ENCODE peak calls at places on chromosomes 12 and 14, in six cellular contexts. S is H9, X is pancreas, N is upper lobe of right lung, D is mesothelial cell of epicardium, H is coronary artery. B is an unnamed sample.

GRCh38 chr14:91654836-91655235 is 77.0 kb downstream of the CATSPERB start:
- DNase-seq in H (no peak), X (peak), D (no peak), N (no peak), S (no peak), B (no peak)

GRCh38 chr14:28770574-28770973 is 4.0 kb downstream of the FOXG1 start:
- DNase-seq in D (no peak), X (no peak), N (no peak), H (no peak), S (no peak), B (no peak)

GRCh38 chr14:100788517-100789365 is 37.2 kb upstream of the MEG3 start:
- DNase-seq in H (no peak), D (no peak), S (no peak), X (no peak), N (no peak), B (no peak)

GRCh38 chr12:130849561-130850417 is 10.7 kb upstream of the STX2 start:
- DNase-seq in S (peak), H (peak), D (no peak), N (no peak), X (no peak), B (no peak)

GRCh38 chr12:113396828-113397496 is 6.7 kb downstream of the SDS start:
- DNase-seq in X (no peak), N (no peak), S (no peak), H (no peak), D (no peak), B (no peak)

GRCh38 chr14:102824832-102825231 is 47.6 kb downstream of the TRAF3 start:
- DNase-seq in H (no peak), S (no peak), D (no peak), N (no peak), X (no peak), B (no peak)

GRCh38 chr14:86796221-86797074 is 1196.5 kb downstream of the GALC start:
- DNase-seq in S (no peak), N (no peak), X (no peak), H (no peak), D (no peak), B (no peak)

GRCh38 chr12:26636710-26637328 is 196.2 kb downstream of the ITPR2 start:
- DNase-seq in H (no peak), D (no peak), X (peak), N (no peak), S (no peak), B (no peak)

GRCh38 chr12:124490584-124491305 is 76.7 kb downstream of the NCOR2 start:
- DNase-seq in H (no peak), D (no peak), X (peak), N (peak), S (no peak), B (no peak)

GRCh38 chr12:126069549-126070165 is 1004.4 kb downstream of the AACS start:
- DNase-seq in N (no peak), X (peak), D (no peak), H (no peak), S (peak), B (no peak)

GRCh38 chr14:22559041-22559440 is 30.0 kb downstream of the DAD1 start:
- DNase-seq in X (no peak), H (no peak), S (no peak), N (no peak), D (no peak), B (no peak)

GRCh38 chr14:93375673-93376156 is 28.7 kb downstream of the COX8C start:
- DNase-seq in X (no peak), H (no peak), D (no peak), S (no peak), N (no peak), B (no peak)

GRCh38 chr14:93379841-93380240 is 32.9 kb downstream of the COX8C start:
- DNase-seq in D (no peak), X (no peak), S (no peak), H (no peak), N (no peak), B (no peak)

DNA sequence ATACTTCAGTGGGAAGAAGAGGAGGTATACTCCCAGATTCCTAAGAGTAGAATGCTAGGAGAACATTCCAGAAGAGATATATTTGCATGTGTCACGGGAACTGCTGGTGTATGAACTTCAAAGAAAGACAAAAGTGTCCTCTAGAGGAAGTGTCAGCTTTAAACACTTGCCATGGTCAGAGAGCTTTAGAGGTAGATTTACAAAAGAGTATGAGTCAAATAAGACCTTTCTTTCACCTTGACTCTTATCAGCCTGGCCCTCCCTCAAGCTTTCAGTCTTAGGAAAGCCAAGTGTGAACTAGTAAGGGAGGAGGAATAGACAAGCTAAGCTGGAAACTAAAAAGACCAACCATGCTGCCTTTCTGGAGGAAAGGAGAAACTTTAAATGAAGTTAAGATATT is 34.7 kb downstream of the COX8C start:
- DNase-seq in X (no peak), D (no peak), H (no peak), N (no peak), S (no peak), B (no peak)
- TF ChIP-seq CTCF in X (no peak), D (no peak), H (no peak), N (no peak), S (no peak), B (no peak)

GRCh38 chr14:94412671-94413638 is 24.6 kb upstream of the SERPINA1 start:
- DNase-seq in X (no peak), N (no peak), S (peak), D (no peak), H (no peak), B (no peak)
- TF ChIP-seq CTCF in X (no peak), N (peak), S (peak), D (no peak), H (no peak), B (no peak)

GRCh38 chr14:61698216-61698980 is 3.1 kb downstream of the HIF1A start:
- DNase-seq in N (no peak), X (no peak), S (no peak), H (no peak), D (no peak), B (no peak)

GRCh38 chr14:61695695-61696527 is 598 bp downstream of the HIF1A start:
- DNase-seq in S (peak), N (peak), H (peak), X (peak), D (peak), B (no peak)

GRCh38 chr14:61696753-61697318 is 1.5 kb downstream of the HIF1A start:
- DNase-seq in D (no peak), H (no peak), S (no peak), N (no peak), X (no peak), B (no peak)

GRCh38 chr14:61694039-61694438 is 1.3 kb upstream of the HIF1A start:
- DNase-seq in D (no peak), H (no peak), S (no peak), N (no peak), X (no peak), B (no peak)

GRCh38 chr14:61694830-61695694 is at the start of gene HIF1A:
- DNase-seq in X (peak), D (peak), S (peak), H (peak), N (peak), B (peak)
- TF ChIP-seq CTCF in X (no peak), D (no peak), S (peak), H (no peak), N (no peak), B (no peak)

DNA sequence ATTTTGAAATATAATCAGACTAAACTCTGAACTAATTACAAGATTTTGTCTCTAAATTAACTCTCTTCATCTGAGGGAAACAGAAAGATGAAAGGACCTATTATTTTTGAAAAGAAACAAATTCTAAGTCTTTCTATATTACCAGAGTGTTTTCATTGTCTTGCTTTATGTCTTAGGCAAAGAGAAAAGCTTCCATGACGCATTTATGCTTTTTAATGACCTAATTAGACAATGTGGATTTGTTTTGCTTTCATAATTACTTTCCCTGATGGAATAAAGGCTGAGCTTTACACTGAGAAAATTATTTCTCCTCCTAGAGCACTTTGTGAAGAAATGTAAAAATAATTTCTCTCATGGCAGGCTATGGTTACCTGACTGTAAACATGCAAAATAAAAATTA is 138.1 kb upstream of the SLCO1C1 start:
- DNase-seq in H (no peak), S (no peak), D (no peak), X (no peak), N (no peak), B (no peak)
- TF ChIP-seq CTCF in H (no peak), S (no peak), D (no peak), X (no peak), N (no peak), B (no peak)

GRCh38 chr12:96803969-96804368 is 103.1 kb upstream of the NEDD1 start:
- DNase-seq in H (no peak), N (no peak), S (no peak), X (no peak), D (no peak), B (no peak)
- TF ChIP-seq CTCF in H (no peak), N (no peak), S (no peak), X (no peak), D (no peak), B (no peak)

DNA sequence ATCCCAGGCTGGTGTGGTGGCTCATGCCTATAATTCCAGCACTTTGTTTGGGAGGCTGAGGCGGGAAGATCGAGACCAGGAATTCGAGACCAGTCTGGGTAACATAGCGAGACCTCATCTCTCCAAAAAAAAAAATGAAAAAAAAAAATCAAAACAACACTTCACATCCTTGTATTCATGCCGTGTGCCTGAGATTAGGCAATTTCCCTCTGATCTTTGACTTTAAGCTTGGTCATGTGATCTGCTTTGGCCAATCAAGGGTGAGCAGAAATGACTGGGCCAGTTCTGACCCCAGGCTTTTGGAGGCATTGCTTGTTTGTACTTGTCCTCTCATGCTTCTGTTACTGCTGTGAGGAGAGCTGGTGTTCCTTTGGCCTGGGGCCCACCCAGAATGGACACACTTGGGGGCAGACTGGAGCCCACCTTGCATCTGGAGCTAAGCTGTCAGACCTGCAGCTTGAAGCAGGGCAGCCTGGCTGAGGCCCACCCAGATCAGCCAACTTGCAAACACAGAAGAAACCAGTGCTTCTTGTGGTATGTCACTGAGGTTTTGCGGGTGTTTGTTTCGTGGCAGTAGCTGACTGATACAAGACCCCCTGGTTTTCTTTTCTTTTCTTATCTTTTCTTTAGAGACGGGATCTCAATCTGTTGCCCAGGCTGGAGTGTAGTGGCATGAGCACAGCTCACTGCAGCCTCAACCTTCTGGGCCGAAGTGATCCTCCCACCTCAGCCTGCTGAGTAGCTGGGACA is 29.7 kb upstream of the TBX3 start:
- DNase-seq in X (no peak), H (no peak), N (no peak), S (no peak), D (no peak), B (no peak)
- TF ChIP-seq CTCF in X (no peak), H (no peak), N (no peak), S (no peak), D (no peak), B (no peak)